ENCODE peak calls at places on chromosomes 1 and 21, in six cellular contexts. F is astrocyte; C is dorsolateral prefrontal cortex; N is AG04450; M is CD8-positive, alpha-beta T cell; Y is A549. K is an unnamed sample.

GRCh38 chr1:186950547-186950946 is 121.8 kb downstream of the PLA2G4A start:
- DNase-seq in C (no peak), F (peak), M (no peak), Y (peak), N (no peak), K (peak)

GRCh38 chr1:94734963-94735899 is 84.9 kb upstream of the SLC44A3 start:
- DNase-seq in N (peak), Y (no peak), C (no peak), F (peak), M (no peak), K (no peak)

GRCh38 chr1:8090241-8090702 is 64.2 kb upstream of the ERRFI1 start:
- DNase-seq in C (no peak), F (peak), Y (no peak), M (no peak), N (no peak), K (no peak)

GRCh38 chr1:182197555-182197954 is 136.0 kb upstream of the ZNF648 start:
- DNase-seq in F (no peak), M (no peak), N (no peak), C (no peak), Y (no peak), K (no peak)

GRCh38 chr1:154497026-154497806 is 4.8 kb upstream of the TDRD10 start:
- DNase-seq in N (no peak), M (no peak), F (no peak), Y (no peak), C (no peak), K (no peak)

GRCh38 chr1:2854611-2855010 is 53.1 kb upstream of the TTC34 start:
- DNase-seq in Y (no peak), N (no peak), C (no peak), M (no peak), F (no peak), K (no peak)

GRCh38 chr1:9624081-9624480 is 27.4 kb upstream of the PIK3CD start:
- DNase-seq in F (no peak), Y (no peak), N (no peak), C (no peak), M (no peak), K (no peak)

GRCh38 chr1:41783189-41783639 is 135.5 kb downstream of the HIVEP3 start:
- DNase-seq in N (peak), M (no peak), Y (peak), F (peak), C (no peak), K (no peak)

GRCh38 chr1:41423511-41424191 is 60.8 kb downstream of the EDN2 start:
- DNase-seq in C (no peak), Y (no peak), F (no peak), M (no peak), N (no peak), K (no peak)

GRCh38 chr21:21165063-21165645 is 166.9 kb downstream of the NCAM2 start:
- DNase-seq in C (no peak), M (no peak), F (peak), N (peak), Y (no peak), K (no peak)

GRCh38 chr1:62962794-62963776 is 179.2 kb downstream of the ATG4C start:
- DNase-seq in F (peak), Y (peak), N (no peak), C (no peak), M (no peak), K (peak)

GRCh38 chr1:234286206-234286605 is 87.0 kb upstream of the COA6 start:
- DNase-seq in M (no peak), C (no peak), F (no peak), Y (no peak), N (no peak), K (no peak)

GRCh38 chr1:178209935-178210334 is 116.0 kb downstream of the RASAL2 start:
- DNase-seq in F (no peak), M (no peak), C (no peak), Y (no peak), N (no peak), K (no peak)

GRCh38 chr1:15345711-15346355 is 63.9 kb upstream of the EFHD2 start:
- DNase-seq in M (peak), C (no peak), N (no peak), F (no peak), Y (no peak), K (no peak)

GRCh38 chr21:45523411-45524101 is 18.7 kb downstream of the SLC19A1 start:
- DNase-seq in M (no peak), N (no peak), F (no peak), C (peak), Y (no peak), K (no peak)

GRCh38 chr21:27480841-27481261 is 514.0 kb upstream of the ADAMTS5 start:
- DNase-seq in F (peak), Y (no peak), C (no peak), N (no peak), M (no peak), K (peak)

GRCh38 chr1:21579788-21580187 is 70.6 kb downstream of the ALPL start:
- DNase-seq in F (no peak), M (no peak), C (no peak), Y (peak), N (no peak), K (no peak)

GRCh38 chr21:21751286-21751685 is 753.1 kb downstream of the NCAM2 start:
- DNase-seq in F (no peak), Y (no peak), N (no peak), C (no peak), M (no peak), K (no peak)

GRCh38 chr21:44564099-44564498 is 5.5 kb upstream of the KRTAP10-3 start:
- DNase-seq in M (no peak), F (no peak), C (no peak), N (no peak), Y (no peak), K (no peak)

GRCh38 chr1:27301582-27302199 is 20.3 kb upstream of the TMEM222 start:
- DNase-seq in C (no peak), M (no peak), N (no peak), Y (no peak), F (no peak), K (no peak)

GRCh38 chr1:116537439-116537838 is 33.4 kb downstream of the CD58 start:
- DNase-seq in Y (no peak), N (no peak), F (peak), M (no peak), C (no peak), K (no peak)

GRCh38 chr1:1858382-1859086 is 32.4 kb downstream of the GNB1 start:
- DNase-seq in N (no peak), C (peak), M (peak), Y (peak), F (peak), K (peak)

DNA sequence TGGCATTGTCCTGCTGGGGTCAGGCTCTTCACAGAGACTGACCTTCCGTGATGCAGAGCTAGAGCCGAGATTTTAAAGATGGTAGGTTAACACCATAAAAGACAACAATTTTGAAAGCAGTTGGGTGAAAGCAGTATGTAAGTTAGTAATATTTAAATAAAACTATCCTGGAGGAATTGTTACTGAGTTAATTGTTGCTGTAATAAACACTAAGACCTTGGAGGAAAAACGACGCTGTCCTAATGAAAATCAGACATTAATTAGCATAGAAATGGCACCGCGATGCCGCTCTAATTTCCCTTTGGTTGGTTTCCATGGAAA is 662 bp upstream of the ANP32E start:
- DNase-seq in M (no peak), F (no peak), Y (peak), N (no peak), C (no peak), K (no peak)
- TF ChIP-seq CTCF in M (no peak), F (no peak), Y (peak), N (no peak), C (no peak), K (no peak)

GRCh38 chr1:215264649-215265048 is 182.1 kb downstream of the KCNK2 start:
- DNase-seq in N (no peak), Y (no peak), F (no peak), M (no peak), C (no peak), K (no peak)

GRCh38 chr1:215273838-215274516 is 191.4 kb downstream of the KCNK2 start:
- DNase-seq in M (no peak), Y (no peak), N (peak), C (no peak), F (peak), K (no peak)

GRCh38 chr1:215267495-215267894 is 185.0 kb downstream of the KCNK2 start:
- DNase-seq in C (no peak), M (no peak), N (no peak), F (no peak), Y (no peak), K (no peak)

GRCh38 chr1:215269955-215270354 is 187.4 kb downstream of the KCNK2 start:
- DNase-seq in C (no peak), Y (no peak), M (no peak), F (no peak), N (no peak), K (no peak)
- TF ChIP-seq CTCF in C (no peak), Y (no peak), M (no peak), F (no peak), N (no peak), K (no peak)

GRCh38 chr21:36109868-36110267 is 25.0 kb upstream of the CBR3 start:
- DNase-seq in M (no peak), Y (no peak), N (no peak), F (no peak), C (no peak), K (no peak)

GRCh38 chr21:36115138-36115710 is 19.7 kb upstream of the CBR3 start:
- DNase-seq in F (no peak), Y (no peak), N (no peak), M (no peak), C (no peak), K (no peak)

GRCh38 chr21:36105327-36105842 is 29.5 kb upstream of the CBR3 start:
- DNase-seq in F (no peak), C (no peak), Y (no peak), M (no peak), N (no peak), K (no peak)

GRCh38 chr21:36113647-36114428 is 21.0 kb upstream of the CBR3 start:
- DNase-seq in C (no peak), Y (no peak), F (no peak), N (no peak), M (peak), K (peak)

GRCh38 chr21:36111238-36111637 is 23.6 kb upstream of the CBR3 start:
- DNase-seq in C (no peak), F (no peak), Y (no peak), N (no peak), M (no peak), K (no peak)
- TF ChIP-seq CTCF in C (no peak), F (no peak), Y (no peak), N (no peak), M (no peak), K (no peak)

GRCh38 chr1:12457771-12458170 is 160.2 kb downstream of the DHRS3 start:
- DNase-seq in C (no peak), Y (no peak), M (no peak), F (peak), N (no peak), K (no peak)

GRCh38 chr1:12452262-12452661 is 165.7 kb downstream of the DHRS3 start:
- DNase-seq in M (no peak), N (no peak), Y (no peak), F (no peak), C (no peak), K (no peak)

GRCh38 chr1:12456979-12457378 is 161.0 kb downstream of the DHRS3 start:
- DNase-seq in Y (no peak), F (peak), M (no peak), C (no peak), N (no peak), K (no peak)

GRCh38 chr1:12453400-12454343 is 164.3 kb downstream of the DHRS3 start:
- DNase-seq in M (no peak), Y (no peak), N (no peak), C (no peak), F (no peak), K (no peak)

GRCh38 chr1:12454406-12455391 is 163.3 kb downstream of the DHRS3 start:
- DNase-seq in C (no peak), F (peak), N (no peak), M (no peak), Y (no peak), K (peak)
- TF ChIP-seq CTCF in C (no peak), F (no peak), N (no peak), M (no peak), Y (no peak), K (no peak)

GRCh38 chr1:91897016-91897415 is 11.1 kb upstream of the TGFBR3 start:
- DNase-seq in Y (no peak), F (no peak), N (no peak), C (no peak), M (no peak), K (no peak)
- TF ChIP-seq CTCF in Y (no peak), F (no peak), N (no peak), C (no peak), M (no peak), K (no peak)

DNA sequence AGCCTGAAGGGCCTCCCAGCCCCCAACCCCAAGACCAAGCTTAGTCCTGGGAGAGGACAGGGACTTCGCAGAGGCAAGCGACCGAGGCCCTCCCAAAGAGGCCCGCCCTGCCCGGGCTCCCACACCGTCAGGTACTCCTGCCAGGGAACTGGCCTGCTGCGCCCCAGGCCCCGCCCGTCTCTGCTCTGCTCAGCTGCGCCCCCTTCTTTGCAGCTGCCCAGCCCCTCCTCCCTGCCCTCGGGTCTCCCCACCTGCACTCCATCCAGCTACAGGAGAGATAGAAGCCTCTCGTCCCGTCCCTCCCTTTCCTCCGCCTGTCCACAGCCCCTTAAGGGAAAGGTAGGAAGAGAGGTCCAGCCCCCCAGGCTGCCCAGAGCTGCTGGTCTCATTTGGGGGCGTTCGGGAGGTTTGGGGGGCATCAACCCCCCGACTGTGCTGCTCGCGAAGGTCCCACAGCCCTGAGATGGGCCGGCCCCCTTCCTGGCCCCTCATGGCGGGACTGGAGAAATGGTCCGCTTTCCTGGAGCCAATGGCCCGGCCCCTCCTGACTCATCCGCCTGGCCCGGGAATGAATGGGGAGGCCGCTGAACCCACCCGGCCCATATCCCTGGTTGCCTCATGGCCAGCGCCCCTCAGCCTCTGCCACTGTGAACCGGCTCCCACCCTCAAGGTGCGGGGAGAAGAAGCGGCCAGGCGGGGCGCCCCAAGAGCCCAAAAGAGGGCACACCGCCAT is 21.9 kb upstream of the ARF1 start:
- DNase-seq in M (no peak), Y (no peak), N (no peak), F (no peak), C (no peak), K (no peak)
- TF ChIP-seq CTCF in M (no peak), Y (no peak), N (no peak), F (no peak), C (no peak), K (no peak)

DNA sequence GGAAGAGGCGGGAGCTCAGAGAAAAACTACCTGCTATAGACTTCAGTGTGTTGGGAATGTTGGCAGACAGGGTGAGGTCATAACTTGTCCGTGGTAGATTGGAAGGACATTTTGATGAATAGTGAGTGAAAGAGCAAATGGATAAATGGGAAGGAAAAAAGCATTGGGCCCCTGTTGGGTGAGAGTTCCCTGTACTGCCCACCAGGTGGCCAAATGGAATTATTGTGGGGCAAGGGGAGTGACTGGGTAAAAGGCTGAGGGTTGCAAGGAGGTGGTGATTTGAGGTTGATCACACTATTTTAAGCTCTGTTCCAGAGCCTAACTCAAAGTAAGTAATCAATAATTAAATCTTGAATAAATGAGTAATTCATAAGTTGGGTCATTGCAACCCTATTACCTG is 60.4 kb downstream of the MRPS6 start:
- DNase-seq in C (no peak), Y (no peak), M (no peak), N (no peak), F (no peak), K (no peak)
- TF ChIP-seq CTCF in C (no peak), Y (no peak), M (no peak), N (peak), F (peak), K (no peak)

GRCh38 chr21:31108969-31109368 is 70.7 kb upstream of the KRTAP19-8 start:
- DNase-seq in Y (no peak), F (no peak), C (no peak), M (no peak), N (no peak), K (no peak)
- TF ChIP-seq CTCF in Y (no peak), F (no peak), C (no peak), M (peak), N (no peak), K (no peak)

K was measured in Calu3.